ENCODE peak calls at places on chromosome 13, in ten cellular contexts. F is globus pallidus; E is foreskin melanocyte; C is islet precursor cell; J is NCI-H146; L is amygdala; P is activated CD4-positive, CD25-positive, alpha-beta regulatory T cell treated with anti-CD3 and anti-CD28 coated beads, Interleukin-2, amount 50 U/mL, for 72 hours; Z is dorsolateral prefrontal cortex; U is germinal center; H is NCI-H460. W is an unnamed sample.

GRCh38 chr13:29884671-29885424 is 34.4 kb upstream of the UBL3 start:
- DNase-seq in F (peak), E (peak), C (no peak), J (no peak), L (no peak), P (no peak), Z (no peak), U (no peak), H (no peak), W (peak)

GRCh38 chr13:38582133-38582532 is 104.7 kb upstream of the FREM2 start:
- DNase-seq in F (peak), E (peak), C (no peak), J (peak), L (no peak), P (no peak), Z (no peak), U (peak), H (peak), W (peak)

GRCh38 chr13:97205971-97206370 is 16.2 kb upstream of the MBNL2 start:
- DNase-seq in F (no peak), E (peak), C (no peak), J (no peak), L (no peak), P (no peak), Z (no peak), U (no peak), H (no peak), W (no peak)

GRCh38 chr13:42377640-42378382 is 105.9 kb downstream of the AKAP11 start:
- DNase-seq in F (peak), E (no peak), C (no peak), J (no peak), L (no peak), P (no peak), Z (no peak), U (peak), H (no peak), W (no peak)

GRCh38 chr13:23630349-23631093 is 60.3 kb downstream of the TNFRSF19 start:
- DNase-seq in F (no peak), E (no peak), C (no peak), J (peak), L (no peak), P (no peak), Z (no peak), U (no peak), H (no peak), W (no peak)

GRCh38 chr13:42649761-42650289 is 75.9 kb downstream of the TNFSF11 start:
- DNase-seq in F (no peak), E (no peak), C (no peak), J (peak), L (no peak), P (no peak), Z (no peak), U (no peak), H (no peak), W (no peak)

GRCh38 chr13:72970301-72970880 is 88.4 kb upstream of the KLF5 start:
- DNase-seq in F (no peak), E (no peak), C (no peak), J (peak), L (no peak), P (no peak), Z (no peak), U (no peak), H (no peak), W (no peak)

GRCh38 chr13:27194209-27194608 is 22.6 kb upstream of the USP12 start:
- DNase-seq in F (no peak), E (no peak), C (peak), J (no peak), L (no peak), P (no peak), Z (no peak), U (no peak), H (no peak), W (no peak)

GRCh38 chr13:99282264-99283231 is 24.4 kb upstream of the GPR18 start:
- DNase-seq in F (no peak), E (no peak), C (no peak), J (no peak), L (no peak), P (no peak), Z (no peak), U (peak), H (no peak), W (no peak)

GRCh38 chr13:112435973-112436372 is 59.8 kb downstream of the SPACA7 start:
- DNase-seq in F (no peak), E (no peak), C (peak), J (no peak), L (no peak), P (no peak), Z (no peak), U (no peak), H (no peak), W (no peak)

W was measured in Ammon's horn.